ENCODE peak calls at places on chromosomes 12 and 14, in eight cellular contexts. G, F, H, J, S, L, K and O are unnamed samples.

GRCh38 chr14:60051690-60052324 is 39.9 kb upstream of the PCNX4 start:
- DNase-seq in G (no peak), F (no peak), H (no peak), J (no peak), S (no peak), L (no peak), K (no peak), O (no peak)

GRCh38 chr12:74415633-74416032 is 122.0 kb upstream of the ATXN7L3B start:
- DNase-seq in G (no peak), F (peak), H (peak), J (peak), S (no peak), L (no peak), K (no peak), O (no peak)

GRCh38 chr12:26271889-26272492 is 76.6 kb downstream of the SSPN start:
- DNase-seq in G (no peak), F (peak), H (peak), J (peak), S (no peak), L (peak), K (peak), O (no peak)

GRCh38 chr12:50224026-50224692 is 57.0 kb upstream of the CERS5 start:
- DNase-seq in G (no peak), F (peak), H (peak), J (peak), S (no peak), L (no peak), K (no peak), O (no peak)

GRCh38 chr14:89417469-89418225 is 614 bp upstream of the FOXN3 start:
- DNase-seq in G (peak), F (no peak), H (peak), J (peak), S (no peak), L (peak), K (peak), O (no peak)

GRCh38 chr12:26118356-26118755 is 6.5 kb downstream of the BHLHE41 start:
- DNase-seq in G (no peak), F (no peak), H (no peak), J (no peak), S (no peak), L (peak), K (no peak), O (no peak)

GRCh38 chr14:29444805-29445204 is 482.8 kb downstream of the PRKD1 start:
- DNase-seq in G (no peak), F (no peak), H (no peak), J (no peak), S (no peak), L (no peak), K (no peak), O (no peak)

GRCh38 chr12:127125607-127126259 is 1141.2 kb upstream of the TMEM132C start:
- DNase-seq in G (no peak), F (peak), H (peak), J (no peak), S (no peak), L (no peak), K (no peak), O (no peak)

GRCh38 chr12:131637986-131638385 is 72.9 kb upstream of the SFSWAP start:
- DNase-seq in G (no peak), F (no peak), H (no peak), J (no peak), S (no peak), L (no peak), K (no peak), O (no peak)

GRCh38 chr12:113190761-113191160 is 5.2 kb downstream of the RITA1 start:
- DNase-seq in G (no peak), F (peak), H (peak), J (no peak), S (no peak), L (no peak), K (no peak), O (no peak)

GRCh38 chr14:61925043-61925442 is 162.8 kb downstream of the SNAPC1 start:
- DNase-seq in G (no peak), F (no peak), H (peak), J (peak), S (no peak), L (peak), K (no peak), O (no peak)

GRCh38 chr12:71947645-71948105 is 9.0 kb downstream of the TPH2 start:
- DNase-seq in G (no peak), F (peak), H (no peak), J (peak), S (no peak), L (no peak), K (no peak), O (no peak)

GRCh38 chr14:61388976-61389576 is 67.7 kb downstream of the PRKCH start:
- DNase-seq in G (no peak), F (no peak), H (peak), J (no peak), S (no peak), L (no peak), K (no peak), O (no peak)

GRCh38 chr12:58529114-58529665 is 391.1 kb downstream of the LRIG3 start:
- DNase-seq in G (no peak), F (peak), H (peak), J (no peak), S (no peak), L (no peak), K (no peak), O (no peak)

GRCh38 chr12:56350662-56351061 is 9.2 kb downstream of the STAT2 start:
- DNase-seq in G (no peak), F (no peak), H (no peak), J (no peak), S (no peak), L (no peak), K (no peak), O (no peak)

GRCh38 chr14:101559250-101559623 is 2.1 kb upstream of the DIO3 start:
- DNase-seq in G (no peak), F (no peak), H (no peak), J (no peak), S (no peak), L (no peak), K (no peak), O (no peak)

GRCh38 chr14:101558739-101559240 is 2.5 kb upstream of the DIO3 start:
- DNase-seq in G (no peak), F (no peak), H (no peak), J (no peak), S (no peak), L (no peak), K (no peak), O (no peak)

GRCh38 chr14:101560534-101561113 is 671 bp upstream of the DIO3 start:
- DNase-seq in G (no peak), F (no peak), H (no peak), J (no peak), S (no peak), L (no peak), K (no peak), O (no peak)

GRCh38 chr14:101561145-101561896 is at the start of gene DIO3:
- DNase-seq in G (no peak), F (no peak), H (no peak), J (peak), S (no peak), L (no peak), K (peak), O (no peak)

GRCh38 chr14:101559624-101560533 is 1.4 kb upstream of the DIO3 start:
- DNase-seq in G (no peak), F (no peak), H (no peak), J (peak), S (no peak), L (no peak), K (peak), O (no peak)
- TF ChIP-seq CTCF in G (no peak), F (no peak), H (no peak), J (peak), S (no peak), L (no peak), K (peak), O (peak)

GRCh38 chr12:63348544-63348943 is 197.5 kb upstream of the AVPR1A start:
- DNase-seq in G (no peak), F (peak), H (no peak), J (no peak), S (no peak), L (no peak), K (no peak), O (no peak)

GRCh38 chr12:63351370-63351769 is 200.4 kb upstream of the AVPR1A start:
- DNase-seq in G (no peak), F (peak), H (no peak), J (no peak), S (no peak), L (no peak), K (no peak), O (no peak)

GRCh38 chr12:63354919-63355318 is 203.9 kb upstream of the AVPR1A start:
- DNase-seq in G (no peak), F (no peak), H (peak), J (no peak), S (no peak), L (no peak), K (no peak), O (no peak)

GRCh38 chr12:63353559-63353958 is 202.6 kb upstream of the AVPR1A start:
- DNase-seq in G (no peak), F (peak), H (peak), J (no peak), S (no peak), L (no peak), K (no peak), O (no peak)
- TF ChIP-seq CTCF in G (no peak), F (no peak), H (no peak), J (no peak), S (no peak), L (no peak), K (no peak), O (peak)

DNA sequence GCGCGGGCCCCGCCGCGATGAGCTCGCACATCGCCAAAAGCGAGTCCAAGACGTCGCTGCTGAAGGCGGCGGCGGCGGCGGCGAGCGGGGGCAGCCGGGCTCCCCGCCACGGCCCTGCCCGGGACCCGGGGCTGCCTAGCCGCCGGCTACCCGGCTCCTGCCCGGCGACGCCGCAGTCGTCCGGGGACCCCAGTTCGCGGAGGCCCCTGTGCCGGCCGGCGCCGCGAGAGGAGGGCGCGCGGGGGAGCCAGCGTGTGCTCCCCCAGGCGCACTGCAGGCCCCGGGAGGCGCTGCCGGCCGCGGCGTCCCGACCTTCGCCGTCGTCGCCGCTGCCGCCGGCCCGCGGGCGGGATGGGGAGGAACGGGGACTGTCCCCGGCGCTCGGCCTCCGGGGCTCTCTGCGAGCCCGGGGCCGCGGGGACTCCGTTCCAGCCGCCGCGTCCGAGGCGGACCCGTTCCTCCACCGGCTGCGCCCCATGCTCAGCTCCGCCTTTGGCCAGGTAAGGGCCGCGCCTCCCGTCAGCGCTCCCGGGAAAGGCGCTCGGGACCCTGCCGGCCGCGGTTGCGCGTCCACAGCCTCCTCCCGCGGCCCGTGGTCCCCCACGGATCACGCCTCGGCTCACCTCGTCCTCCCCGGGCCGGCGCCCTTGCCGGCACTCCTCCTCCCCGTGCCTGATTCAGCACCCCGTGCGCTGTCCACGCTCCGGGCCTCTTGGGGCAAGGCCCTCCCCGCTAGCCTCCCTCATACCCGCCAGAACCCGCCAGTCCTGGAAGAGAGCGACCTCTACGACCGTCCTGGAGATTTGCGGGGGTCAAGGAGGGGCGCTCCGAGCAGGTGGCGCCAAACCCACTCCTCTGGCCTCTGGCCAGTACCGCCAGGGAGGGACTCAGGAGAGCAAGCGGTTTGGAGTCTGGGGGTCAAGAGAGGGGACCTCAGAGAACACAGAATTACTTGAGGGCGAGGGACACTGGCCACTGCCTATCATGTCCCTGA is 711 bp downstream of the CABP1 start:
- DNase-seq in G (no peak), F (peak), H (peak), J (peak), S (no peak), L (peak), K (peak), O (no peak)
- TF ChIP-seq CTCF in G (no peak), F (no peak), H (no peak), J (no peak), S (no peak), L (no peak), K (no peak), O (no peak)

GRCh38 chr14:97301931-97302559 is 504.9 kb downstream of the VRK1 start:
- DNase-seq in G (no peak), F (no peak), H (no peak), J (no peak), S (no peak), L (no peak), K (no peak), O (no peak)
- TF ChIP-seq CTCF in G (no peak), F (no peak), H (no peak), J (no peak), S (no peak), L (no peak), K (no peak), O (no peak)

GRCh38 chr12:128671528-128672042 is 152.2 kb downstream of the SLC15A4 start:
- DNase-seq in G (no peak), F (no peak), H (peak), J (no peak), S (no peak), L (no peak), K (no peak), O (no peak)
- TF ChIP-seq CTCF in G (no peak), F (no peak), H (peak), J (no peak), S (peak), L (no peak), K (no peak), O (no peak)